ENCODE peak calls at places on chromosomes 13 and 19, in five cellular contexts. One of them, this sample, is unnamed.

GRCh38 chr13:40613192-40613818 is 53.1 kb downstream of the FOXO1 start:
- DNase-seq in stimulated activated CD4-positive, alpha-beta T cell treated with anti-CD3 and anti-CD28 coated beads, Interleukin-1b, Interleukin-23, amount 100 ng/mL, for 48 hours: peak
- DNase-seq in testis: no peak
- DNase-seq in GM19239: peak
- DNase-seq in CD4-positive, alpha-beta T cell: peak
- DNase-seq in this sample: peak

GRCh38 chr13:40550130-40550529 is 116.3 kb downstream of the FOXO1 start:
- DNase-seq in CD4-positive, alpha-beta T cell: no peak
- DNase-seq in GM19239: no peak
- DNase-seq in stimulated activated CD4-positive, alpha-beta T cell treated with anti-CD3 and anti-CD28 coated beads, Interleukin-1b, Interleukin-23, amount 100 ng/mL, for 48 hours: no peak
- DNase-seq in testis: no peak
- DNase-seq in this sample: no peak

GRCh38 chr13:90926459-90926858 is 421.0 kb upstream of the MIR17HG start:
- DNase-seq in CD4-positive, alpha-beta T cell: no peak
- DNase-seq in stimulated activated CD4-positive, alpha-beta T cell treated with anti-CD3 and anti-CD28 coated beads, Interleukin-1b, Interleukin-23, amount 100 ng/mL, for 48 hours: no peak
- DNase-seq in testis: no peak
- DNase-seq in GM19239: no peak
- DNase-seq in this sample: no peak

GRCh38 chr19:55406869-55407624 is 541 bp downstream of the UBE2S start:
- DNase-seq in testis: no peak
- DNase-seq in stimulated activated CD4-positive, alpha-beta T cell treated with anti-CD3 and anti-CD28 coated beads, Interleukin-1b, Interleukin-23, amount 100 ng/mL, for 48 hours: peak
- DNase-seq in GM19239: no peak
- DNase-seq in CD4-positive, alpha-beta T cell: peak
- DNase-seq in this sample: no peak

GRCh38 chr19:15296353-15296752 is 36.0 kb downstream of the BRD4 start:
- DNase-seq in testis: no peak
- DNase-seq in GM19239: no peak
- DNase-seq in stimulated activated CD4-positive, alpha-beta T cell treated with anti-CD3 and anti-CD28 coated beads, Interleukin-1b, Interleukin-23, amount 100 ng/mL, for 48 hours: no peak
- DNase-seq in CD4-positive, alpha-beta T cell: no peak
- DNase-seq in this sample: no peak

GRCh38 chr13:60654405-60654804 is 257.4 kb downstream of the TDRD3 start:
- DNase-seq in GM19239: no peak
- DNase-seq in CD4-positive, alpha-beta T cell: no peak
- DNase-seq in testis: peak
- DNase-seq in stimulated activated CD4-positive, alpha-beta T cell treated with anti-CD3 and anti-CD28 coated beads, Interleukin-1b, Interleukin-23, amount 100 ng/mL, for 48 hours: no peak
- DNase-seq in this sample: no peak

GRCh38 chr13:38686635-38687245 is at the start of gene FREM2:
- DNase-seq in testis: peak
- DNase-seq in GM19239: no peak
- DNase-seq in CD4-positive, alpha-beta T cell: no peak
- DNase-seq in stimulated activated CD4-positive, alpha-beta T cell treated with anti-CD3 and anti-CD28 coated beads, Interleukin-1b, Interleukin-23, amount 100 ng/mL, for 48 hours: no peak
- DNase-seq in this sample: no peak

GRCh38 chr13:97976551-97977375 is 23.3 kb downstream of the IPO5 start:
- DNase-seq in CD4-positive, alpha-beta T cell: no peak
- DNase-seq in testis: peak
- DNase-seq in stimulated activated CD4-positive, alpha-beta T cell treated with anti-CD3 and anti-CD28 coated beads, Interleukin-1b, Interleukin-23, amount 100 ng/mL, for 48 hours: no peak
- DNase-seq in GM19239: no peak
- DNase-seq in this sample: no peak

GRCh38 chr19:3285647-3286176 is 61.3 kb downstream of the CELF5 start:
- DNase-seq in stimulated activated CD4-positive, alpha-beta T cell treated with anti-CD3 and anti-CD28 coated beads, Interleukin-1b, Interleukin-23, amount 100 ng/mL, for 48 hours: no peak
- DNase-seq in testis: no peak
- DNase-seq in GM19239: no peak
- DNase-seq in CD4-positive, alpha-beta T cell: peak
- DNase-seq in this sample: no peak

This sample was measured in GM12878.